ENCODE peak calls at places on chromosome 3, in five cellular contexts. C is PC-3, M is aorta, X is vagina, T is heart right ventricle. U is an unnamed sample.

GRCh38 chr3:193040836-193041672 is 123.4 kb upstream of the MB21D2 start:
- DNase-seq in C (peak; percentile 81), M (no peak), X (no peak), T (peak; percentile 11), U (no peak)

GRCh38 chr3:98557324-98558010 is 25.7 kb downstream of the GPR15 start:
- DNase-seq in C (no peak), M (no peak), X (no peak), T (no peak), U (no peak)

GRCh38 chr3:75272708-75273107 is 391.4 kb upstream of the FRG2C start:
- DNase-seq in C (peak; percentile 16), M (no peak), X (no peak), T (peak; percentile 18), U (no peak)

GRCh38 chr3:16824085-16824696 is 60.6 kb upstream of the PLCL2 start:
- DNase-seq in C (no peak), M (no peak), X (no peak), T (no peak), U (no peak)

GRCh38 chr3:150225986-150226385 is 182.1 kb upstream of the TSC22D2 start:
- DNase-seq in C (no peak), M (no peak), X (no peak), T (peak; percentile 74), U (no peak)

GRCh38 chr3:24339266-24339825 is 155.3 kb downstream of the THRB start:
- DNase-seq in C (no peak), M (no peak), X (no peak), T (no peak), U (no peak)

GRCh38 chr3:16606398-16606797 is 1.2 kb upstream of the DAZL start:
- DNase-seq in C (peak; percentile 90), M (no peak), X (no peak), T (no peak), U (no peak)

GRCh38 chr3:105715372-105715771 is 153.4 kb downstream of the CBLB start:
- DNase-seq in C (peak; percentile 27), M (no peak), X (no peak), T (no peak), U (no peak)

GRCh38 chr3:153624310-153625030 is 462.4 kb downstream of the RAP2B start:
- DNase-seq in C (no peak), M (no peak), X (no peak), T (no peak), U (no peak)

GRCh38 chr3:105526349-105527111 is 159.8 kb downstream of the ALCAM start:
- DNase-seq in C (peak; percentile 85), M (no peak), X (no peak), T (no peak), U (no peak)

DNA sequence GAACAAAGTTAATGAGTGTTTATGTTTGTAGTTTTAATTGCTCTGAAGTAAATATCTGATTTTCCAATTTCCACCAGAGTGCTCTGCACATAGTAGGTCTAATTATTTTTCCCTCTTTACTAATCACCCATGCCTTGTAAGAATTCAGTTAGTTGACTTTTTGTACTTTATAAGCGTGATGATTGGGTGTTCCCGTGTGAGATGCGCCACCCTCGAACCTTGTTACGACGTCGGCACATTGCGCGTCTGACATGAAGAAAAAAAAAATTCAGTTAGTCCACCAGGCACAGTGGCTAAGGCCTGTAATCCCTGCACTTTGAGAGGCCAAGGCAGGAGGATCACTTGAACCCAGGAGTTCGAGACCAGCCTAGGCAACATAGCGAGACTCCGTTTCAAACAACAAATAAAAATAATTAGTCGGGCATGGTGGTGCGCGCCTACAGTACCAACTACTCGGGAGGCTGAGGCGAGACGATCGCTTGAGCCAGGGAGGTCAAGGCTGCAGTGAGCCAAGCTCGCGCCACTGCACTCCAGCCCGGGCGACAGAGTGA is 507 bp upstream of the VHL start:
- DNase-seq in C (no peak), M (no peak), X (no peak), T (no peak), U (no peak)
- H3K27ac ChIP-seq in C (no peak overlapping the region), M (no peak overlapping the region), X (peak overlapping the region; percentile 89), T (peak overlapping the region; percentile 84), U (peak overlapping the region; percentile 74)

GRCh38 chr3:187909871-187910270 is 164.6 kb upstream of the BCL6 start:
- DNase-seq in C (no peak), M (no peak), X (no peak), T (no peak), U (no peak)

GRCh38 chr3:187912007-187912406 is 166.7 kb upstream of the BCL6 start:
- DNase-seq in C (no peak), M (no peak), X (no peak), T (no peak), U (no peak)

GRCh38 chr3:187914231-187914630 is 169.0 kb upstream of the BCL6 start:
- DNase-seq in C (peak; percentile 89), M (no peak), X (no peak), T (no peak), U (no peak)

GRCh38 chr3:187916072-187916471 is 170.8 kb upstream of the BCL6 start:
- DNase-seq in C (no peak), M (no peak), X (no peak), T (no peak), U (no peak)

DNA sequence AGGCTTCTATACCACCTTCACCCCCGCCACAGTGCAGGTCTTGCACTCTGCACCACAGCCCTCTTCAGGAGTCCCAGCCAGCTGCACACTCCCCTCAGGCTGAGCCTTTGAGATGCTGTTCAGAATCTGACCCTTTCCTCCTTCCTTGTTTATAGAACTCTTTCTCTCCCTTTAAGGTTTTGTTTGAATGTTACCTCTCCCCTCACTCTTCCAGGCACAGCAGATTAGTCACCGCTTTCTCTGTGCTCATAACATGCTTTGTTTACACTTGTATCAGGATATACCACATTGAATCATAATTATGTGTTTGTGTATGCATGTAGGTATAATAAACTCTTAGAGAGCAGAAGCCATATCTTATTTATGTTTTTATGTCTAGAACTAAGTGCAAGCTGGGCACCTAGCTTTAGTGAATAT is 168.4 kb upstream of the BCL6 start:
- DNase-seq in C (peak; percentile 93), M (no peak), X (no peak), T (no peak), U (no peak)
- H3K27ac ChIP-seq in C (peak overlapping the region; percentile 91), M (no peak overlapping the region), X (peak overlapping the region; percentile 66), T (peak overlapping the region; percentile 67), U (no peak overlapping the region)

GRCh38 chr3:123656241-123656640 is 71.4 kb upstream of the HACD2 start:
- DNase-seq in C (no peak), M (no peak), X (no peak), T (no peak), U (no peak)

GRCh38 chr3:123656691-123657090 is 71.8 kb upstream of the HACD2 start:
- DNase-seq in C (peak; percentile 30), M (no peak), X (no peak), T (no peak), U (no peak)

GRCh38 chr3:123657111-123657510 is 72.3 kb upstream of the HACD2 start:
- DNase-seq in C (no peak), M (no peak), X (no peak), T (no peak), U (no peak)

GRCh38 chr3:123657578-123657977 is 72.7 kb upstream of the HACD2 start:
- DNase-seq in C (no peak), M (no peak), X (no peak), T (no peak), U (no peak)

GRCh38 chr3:123655400-123655799 is 70.5 kb upstream of the HACD2 start:
- DNase-seq in C (no peak), M (no peak), X (no peak), T (no peak), U (no peak)
- H3K27ac ChIP-seq in C (no peak overlapping the region), M (peak overlapping the region; percentile 46), X (peak overlapping the region; percentile 86), T (no peak overlapping the region), U (no peak overlapping the region)

GRCh38 chr3:123397050-123397590 is 51.8 kb downstream of the ADCY5 start:
- DNase-seq in C (no peak), M (peak; percentile 81), X (no peak), T (no peak), U (no peak)
- H3K27ac ChIP-seq in C (no peak overlapping the region), M (peak overlapping the region; percentile 61), X (peak overlapping the region; percentile 17), T (peak overlapping the region; percentile 62), U (no peak overlapping the region)

GRCh38 chr3:94225176-94225742 is 162.4 kb downstream of the NSUN3 start:
- DNase-seq in C (peak; percentile 21), M (no peak), X (no peak), T (no peak), U (no peak)
- H3K27ac ChIP-seq in C (peak overlapping the region; percentile 61), M (no peak overlapping the region), X (no peak overlapping the region), T (no peak overlapping the region), U (no peak overlapping the region)

GRCh38 chr3:155744091-155744625 is 713 bp downstream of the PLCH1 start:
- DNase-seq in C (peak; percentile 76), M (peak; percentile 84), X (no peak), T (peak; percentile 5), U (peak; percentile 29)

GRCh38 chr3:155744626-155745324 is at the start of gene PLCH1:
- DNase-seq in C (peak; percentile 81), M (peak; percentile 89), X (no peak), T (peak; percentile 56), U (peak; percentile 38)

GRCh38 chr3:155741598-155741997 is 3.3 kb downstream of the PLCH1 start:
- DNase-seq in C (no peak), M (no peak), X (no peak), T (no peak), U (no peak)

GRCh38 chr3:155742339-155742980 is 2.4 kb downstream of the PLCH1 start:
- DNase-seq in C (no peak), M (no peak), X (no peak), T (no peak), U (no peak)

GRCh38 chr3:155743616-155744015 is 1.3 kb downstream of the PLCH1 start:
- DNase-seq in C (no peak), M (no peak), X (no peak), T (no peak), U (no peak)
- H3K27ac ChIP-seq in C (no peak overlapping the region), M (no peak overlapping the region), X (no peak overlapping the region), T (no peak overlapping the region), U (no peak overlapping the region)

DNA sequence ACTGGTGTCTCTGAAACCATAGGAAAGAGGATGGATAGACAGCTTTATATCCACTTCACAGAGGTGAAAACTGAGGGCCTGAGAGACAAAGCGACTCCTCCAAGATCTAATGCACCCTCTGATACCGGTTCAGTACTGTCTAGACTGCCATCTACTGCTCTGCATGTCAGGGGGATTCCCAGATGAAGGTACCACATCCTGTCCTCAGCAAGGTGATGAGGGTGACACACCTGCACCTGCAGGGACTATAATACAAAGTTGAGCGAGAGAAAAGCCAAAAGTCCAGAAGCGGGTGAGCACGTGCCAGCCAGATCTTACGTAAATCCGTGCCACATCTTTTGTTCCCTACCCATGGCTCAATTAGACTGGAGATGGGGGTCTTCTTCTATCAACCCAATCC is 32.5 kb upstream of the HES1 start:
- DNase-seq in C (no peak), M (no peak), X (no peak), T (no peak), U (no peak)
- H3K27ac ChIP-seq in C (no peak overlapping the region), M (no peak overlapping the region), X (no peak overlapping the region), T (no peak overlapping the region), U (no peak overlapping the region)

U was measured in substantia nigra.